ENCODE peak calls at places on chromosomes 13 and 19, in four cellular contexts. R is posterior vena cava; X is NCI-H1694; W is activated CD4-positive, alpha-beta T cell treated with anti-CD3 and anti-CD28 coated beads for 36 hours. D is an unnamed sample.

GRCh38 chr19:17860331-17860992 is 752 bp downstream of the RPL18A start:
- DNase-seq in R (no peak), X (no peak), W (no peak), D (peak)

GRCh38 chr13:113273856-113274590 is 23.0 kb upstream of the LAMP1 start:
- DNase-seq in R (no peak), X (no peak), W (no peak), D (peak)

GRCh38 chr13:104805346-104805745 is 1730.1 kb downstream of the EFNB2 start:
- DNase-seq in R (no peak), X (no peak), W (no peak), D (no peak)

GRCh38 chr13:52975969-52976368 is 52.6 kb upstream of the OLFM4 start:
- DNase-seq in R (no peak), X (peak), W (no peak), D (no peak)

GRCh38 chr19:5881543-5882299 is 11.4 kb upstream of the FUT5 start:
- DNase-seq in R (no peak), X (no peak), W (no peak), D (peak)

GRCh38 chr13:110116072-110116487 is 190.9 kb downstream of the COL4A1 start:
- DNase-seq in R (peak), X (no peak), W (peak), D (peak)

GRCh38 chr19:58170860-58171259 is 12.0 kb upstream of the ZNF274 start:
- DNase-seq in R (no peak), X (no peak), W (no peak), D (no peak)

GRCh38 chr13:114063545-114064515 is 68.6 kb downstream of the RASA3 start:
- DNase-seq in R (peak), X (no peak), W (peak), D (no peak)

GRCh38 chr13:91621161-91621560 is 222.7 kb downstream of the GPC5 start:
- DNase-seq in R (no peak), X (no peak), W (no peak), D (no peak)

GRCh38 chr19:57642396-57643046 is 9.6 kb downstream of the ZNF211 start:
- DNase-seq in R (no peak), X (no peak), W (no peak), D (no peak)

GRCh38 chr19:10270616-10271394 is at the start of gene ICAM1:
- DNase-seq in R (peak), X (no peak), W (peak), D (peak)

GRCh38 chr13:27086599-27087265 is 84.9 kb downstream of the USP12 start:
- DNase-seq in R (no peak), X (no peak), W (no peak), D (no peak)

GRCh38 chr13:108313382-108313781 is 43.9 kb downstream of the TNFSF13B start:
- DNase-seq in R (no peak), X (peak), W (no peak), D (peak)

GRCh38 chr19:16051254-16052025 is 24.9 kb upstream of the TPM4 start:
- DNase-seq in R (no peak), X (no peak), W (peak), D (peak)

GRCh38 chr19:16462757-16463250 is 9.0 kb downstream of the EPS15L1 start:
- DNase-seq in R (no peak), X (no peak), W (no peak), D (no peak)

GRCh38 chr19:55484571-55485438 is at the start of gene NAT14:
- DNase-seq in R (no peak), X (peak), W (peak), D (peak)

GRCh38 chr13:110438211-110438610 is 123.3 kb downstream of the RAB20 start:
- DNase-seq in R (no peak), X (no peak), W (no peak), D (no peak)

GRCh38 chr19:8163781-8164180 is 14.4 kb upstream of the FBN3 start:
- DNase-seq in R (no peak), X (no peak), W (no peak), D (no peak)

GRCh38 chr13:25990801-25991200 is 61.0 kb downstream of the SHISA2 start:
- DNase-seq in R (no peak), X (no peak), W (no peak), D (no peak)

GRCh38 chr13:96958286-96958891 is 35.9 kb downstream of the OXGR1 start:
- DNase-seq in R (no peak), X (peak), W (peak), D (peak)

D was measured in NCI-H82.